ENCODE peak calls at places on chromosomes 2 and 18, in seven cellular contexts. G is IMR-90, L is neuronal stem cell, F is mesendoderm, W is ascending aorta, I is brain microvascular endothelial cell, K is uterus. S is an unnamed sample.

GRCh38 chr2:166700079-166700478 is 188.2 kb upstream of the XIRP2 start:
- DNase-seq in G (peak; percentile 52), I (no peak), L (no peak), F (no peak), W (no peak), K (no peak), S (no peak)

GRCh38 chr2:206219957-206220356 is 54.5 kb upstream of the ZDBF2 start:
- DNase-seq in G (no peak), K (no peak), F (no peak), L (no peak), I (no peak), W (no peak), S (no peak)

GRCh38 chr18:56995579-56996194 is 151.2 kb upstream of the BOD1L2 start:
- DNase-seq in G (no peak), I (no peak), K (no peak), F (peak; percentile 35), W (no peak), L (no peak), S (no peak)

GRCh38 chr2:141931797-141932196 is 199.0 kb downstream of the LRP1B start:
- DNase-seq in G (no peak), F (peak; percentile 80), W (no peak), I (no peak), L (no peak), K (no peak), S (no peak)

GRCh38 chr2:222900354-222900753 is 39.5 kb downstream of the ACSL3 start:
- DNase-seq in F (no peak), L (no peak), I (no peak), G (peak; percentile 91), K (no peak), W (no peak), S (no peak)

GRCh38 chr2:111202266-111203040 is 81.7 kb downstream of the BCL2L11 start:
- DNase-seq in I (peak; percentile 83), L (no peak), K (no peak), G (peak; percentile 89), F (no peak), W (no peak), S (no peak)

GRCh38 chr2:20050104-20050711 is 1.2 kb downstream of the LAPTM4A start:
- DNase-seq in K (no peak), W (no peak), L (no peak), F (no peak), G (peak; percentile 88), I (no peak), S (no peak)

GRCh38 chr2:58194451-58194850 is 46.7 kb downstream of the FANCL start:
- DNase-seq in K (no peak), G (no peak), I (no peak), F (no peak), W (no peak), L (no peak), S (no peak)

GRCh38 chr2:222038086-222038802 is 260.6 kb downstream of the PAX3 start:
- DNase-seq in F (peak; percentile 25), K (no peak), G (peak; percentile 13), W (no peak), I (no peak), L (no peak), S (no peak)

GRCh38 chr2:11773111-11773510 is 26.7 kb downstream of the LPIN1 start:
- DNase-seq in G (no peak), W (no peak), I (no peak), K (no peak), L (no peak), F (no peak), S (no peak)

GRCh38 chr18:75473316-75473715 is 45.8 kb upstream of the SMIM21 start:
- DNase-seq in W (no peak), F (no peak), K (no peak), L (no peak), I (no peak), G (no peak), S (no peak)

GRCh38 chr2:216920150-216920846 is 60.4 kb upstream of the TNP1 start:
- DNase-seq in G (no peak), I (no peak), L (no peak), K (no peak), F (no peak), W (no peak), S (no peak)

GRCh38 chr2:218853766-218854165 is 5.8 kb upstream of the WNT6 start:
- DNase-seq in L (no peak), I (no peak), K (no peak), F (no peak), W (no peak), G (peak; percentile 13), S (peak; percentile 20)

GRCh38 chr2:197265931-197266330 is 44.6 kb downstream of the ANKRD44 start:
- DNase-seq in F (no peak), W (no peak), K (no peak), G (no peak), I (no peak), L (no peak), S (no peak)

GRCh38 chr2:241844066-241844728 is 14.5 kb downstream of the PDCD1 start:
- DNase-seq in K (peak; percentile 62), F (peak; percentile 57), G (peak; percentile 22), L (peak; percentile 46), W (peak; percentile 35), I (no peak), S (peak; percentile 56)

GRCh38 chr2:67451086-67451832 is 54.1 kb downstream of the ETAA1 start:
- DNase-seq in W (no peak), I (peak; percentile 86), K (no peak), L (no peak), G (peak; percentile 85), F (peak; percentile 13), S (no peak)

GRCh38 chr2:97662386-97662894 is 1.4 kb downstream of the ACTR1B start:
- DNase-seq in L (no peak), I (no peak), G (no peak), K (no peak), W (no peak), F (no peak), S (no peak)

GRCh38 chr2:129069875-129070594 is 751.4 kb upstream of the HS6ST1 start:
- DNase-seq in I (no peak), G (no peak), F (no peak), W (no peak), L (no peak), K (no peak), S (no peak)

GRCh38 chr18:43661570-43661969 is 384.3 kb upstream of the SYT4 start:
- DNase-seq in K (no peak), L (peak; percentile 3), W (no peak), I (peak; percentile 66), F (peak; percentile 82), G (peak; percentile 83), S (no peak)

GRCh38 chr18:42801706-42802105 is 313.8 kb downstream of the RIT2 start:
- DNase-seq in I (no peak), G (no peak), K (no peak), F (no peak), L (no peak), W (no peak), S (no peak)

GRCh38 chr18:79611040-79611681 is 68.4 kb upstream of the CTDP1 start:
- DNase-seq in K (peak; percentile 28), W (no peak), F (peak; percentile 98), I (peak; percentile 92), G (peak; percentile 92), L (no peak), S (no peak)

GRCh38 chr2:11749646-11750349 is 3.4 kb downstream of the LPIN1 start:
- DNase-seq in W (no peak), L (no peak), F (no peak), I (no peak), K (no peak), G (peak; percentile 18), S (no peak)

GRCh38 chr2:43059183-43059897 is 167.1 kb downstream of the ZFP36L2 start:
- DNase-seq in F (no peak), L (no peak), K (peak; percentile 75), I (peak; percentile 90), W (peak; percentile 50), G (peak; percentile 98), S (peak; percentile 79)

GRCh38 chr2:153077311-153077710 is 358.9 kb downstream of the ARL6IP6 start:
- DNase-seq in I (no peak), L (no peak), F (no peak), K (no peak), G (no peak), W (no peak), S (no peak)
- H3K4me3 ChIP-seq in I (no peak overlapping the region), L (no peak overlapping the region), F (no peak overlapping the region), K (no peak overlapping the region), G (no peak overlapping the region), W (no peak overlapping the region), S (no peak overlapping the region)

GRCh38 chr2:213246665-213247281 is 37.5 kb upstream of the SPAG16 start:
- DNase-seq in L (peak; percentile 47), K (no peak), I (no peak), W (no peak), F (peak; percentile 40), G (peak; percentile 64), S (peak; percentile 49)

GRCh38 chr2:213238753-213239591 is 45.3 kb upstream of the SPAG16 start:
- DNase-seq in F (no peak), K (no peak), G (peak; percentile 86), L (no peak), W (no peak), I (peak; percentile 85), S (no peak)

GRCh38 chr2:213241817-213242216 is 42.4 kb upstream of the SPAG16 start:
- DNase-seq in W (no peak), I (no peak), L (no peak), K (no peak), G (no peak), F (no peak), S (no peak)

GRCh38 chr2:213243189-213244044 is 40.8 kb upstream of the SPAG16 start:
- DNase-seq in L (no peak), K (no peak), W (no peak), F (no peak), G (no peak), I (no peak), S (no peak)

DNA sequence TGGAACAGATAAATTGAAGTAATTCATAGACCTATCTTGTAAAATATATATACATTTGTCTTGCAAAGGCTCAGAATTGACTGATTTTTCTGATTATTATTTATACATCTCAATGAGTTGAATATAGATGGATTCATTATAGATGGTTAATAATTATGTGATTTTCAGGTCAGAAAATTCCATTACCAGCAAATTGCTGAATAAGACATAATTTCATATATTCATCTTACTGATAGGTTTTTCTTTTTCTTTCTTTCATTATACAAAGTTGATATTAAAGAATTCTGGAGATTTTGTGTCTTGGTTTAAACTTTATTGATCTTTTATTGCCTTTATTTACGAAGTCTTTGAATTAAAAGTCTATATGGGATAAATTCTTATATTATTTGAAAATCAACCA is 41.6 kb upstream of the SPAG16 start:
- DNase-seq in I (no peak), L (no peak), K (no peak), G (no peak), F (no peak), W (no peak), S (no peak)
- H3K27ac ChIP-seq in I (no peak overlapping the region), L (no peak overlapping the region), K (no peak overlapping the region), G (no peak overlapping the region), F (no peak overlapping the region), W (no peak overlapping the region), S (no peak overlapping the region)

DNA sequence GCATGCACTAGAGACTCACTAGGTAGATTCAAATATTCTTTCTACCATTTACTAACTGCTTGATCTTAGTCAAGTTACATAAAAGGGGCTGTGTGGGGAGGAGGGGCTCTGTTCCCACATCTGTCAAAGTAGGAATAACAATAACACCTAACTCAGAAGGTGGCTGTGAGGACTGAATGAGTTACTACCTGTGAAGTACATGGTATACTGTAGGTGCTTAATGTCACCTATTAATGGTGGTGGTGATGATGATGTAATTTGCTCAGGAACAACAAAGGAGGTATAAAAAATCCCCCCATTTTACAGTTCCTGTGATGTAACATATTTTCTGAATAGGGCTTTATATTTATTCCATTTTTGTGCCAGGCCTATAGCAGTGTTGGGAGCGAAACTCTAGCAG is 40.7 kb downstream of the STAT1 start:
- DNase-seq in F (no peak), L (no peak), I (no peak), K (no peak), W (no peak), G (no peak), S (no peak)
- H3K36me3 ChIP-seq in F (peaks cover 10% of the 10 kb centered on the region), L (peaks cover 100% of the 10 kb centered on the region), I (peaks cover 82% of the 10 kb centered on the region), K (no peaks in the 10 kb centered on the region), W (peaks cover 80% of the 10 kb centered on the region), G (peaks cover 53% of the 10 kb centered on the region), S (peaks cover 62% of the 10 kb centered on the region)

GRCh38 chr2:193690572-193690971 is 1495.8 kb upstream of the TMEFF2 start:
- DNase-seq in F (peak; percentile 14), L (no peak), K (no peak), W (no peak), I (no peak), G (no peak), S (no peak)
- H3K4me3 ChIP-seq in F (no peak overlapping the region), L (no peak overlapping the region), K (no peak overlapping the region), W (no peak overlapping the region), I (no peak overlapping the region), G (no peak overlapping the region), S (no peak overlapping the region)

S was measured in naive thymus-derived CD4-positive, alpha-beta T cell.